ENCODE peak calls at places on chromosomes 6 and 20, in seven cellular contexts. F is neural progenitor cell, W is SK-N-SH, J is GM23338, M is PC-3, Q is HCT116, P is hepatocyte. S is an unnamed sample. For H3K4me1, the result is how much of the 10 kb centered on the place peaks cover.

GRCh38 chr6:87628881-87629280 is 38.9 kb downstream of the ORC3 start:
- DNase-seq in W (no peak), Q (no peak), P (no peak), M (no peak), J (no peak), F (no peak), S (peak)

GRCh38 chr6:77458421-77458820 is 4.9 kb downstream of the HTR1B start:
- DNase-seq in P (no peak), Q (no peak), F (no peak), J (no peak), M (no peak), W (no peak), S (no peak)

GRCh38 chr6:23445157-23445710 is 680.8 kb upstream of the NRSN1 start:
- DNase-seq in F (no peak), Q (no peak), P (no peak), J (no peak), M (no peak), W (no peak), S (no peak)

GRCh38 chr6:79403525-79403924 is 133.7 kb downstream of the LCA5 start:
- DNase-seq in Q (no peak), M (no peak), W (no peak), J (no peak), F (no peak), P (no peak), S (no peak)

GRCh38 chr20:14488756-14489479 is 151.5 kb upstream of the FLRT3 start:
- DNase-seq in F (no peak), W (no peak), Q (no peak), M (peak), J (no peak), P (no peak), S (no peak)

GRCh38 chr6:150684715-150685459 is 85.2 kb downstream of the PLEKHG1 start:
- DNase-seq in P (no peak), F (no peak), M (no peak), J (no peak), Q (no peak), W (no peak), S (no peak)

GRCh38 chr6:142857609-142858195 is 87.3 kb downstream of the HIVEP2 start:
- DNase-seq in M (no peak), F (no peak), J (no peak), W (no peak), Q (no peak), P (no peak), S (no peak)

GRCh38 chr6:97668716-97669115 is 385.7 kb upstream of the MMS22L start:
- DNase-seq in F (peak), W (no peak), J (peak), M (no peak), Q (no peak), P (no peak), S (no peak)

GRCh38 chr6:17458971-17459370 is 65.6 kb downstream of the CAP2 start:
- DNase-seq in J (no peak), P (no peak), W (no peak), M (no peak), F (no peak), Q (no peak), S (no peak)

GRCh38 chr6:24768361-24768760 is 6.4 kb upstream of the GMNN start:
- DNase-seq in W (no peak), Q (no peak), F (no peak), J (no peak), M (no peak), P (no peak), S (peak)

GRCh38 chr6:135002974-135003703 is 51.5 kb downstream of the HBS1L start:
- DNase-seq in P (no peak), M (no peak), W (no peak), F (no peak), J (no peak), Q (no peak), S (no peak)

GRCh38 chr6:155583997-155584396 is 128.4 kb upstream of the NOX3 start:
- DNase-seq in M (no peak), Q (no peak), P (no peak), W (no peak), J (no peak), F (no peak), S (no peak)

GRCh38 chr6:150076196-150076893 is 7.4 kb upstream of the ULBP3 start:
- DNase-seq in M (peak), W (no peak), P (no peak), J (peak), F (peak), Q (no peak), S (peak)

GRCh38 chr6:74467533-74468215 is 738.2 kb downstream of the COL12A1 start:
- DNase-seq in M (no peak), Q (no peak), F (no peak), J (no peak), W (no peak), P (no peak), S (no peak)

GRCh38 chr6:25404693-25405169 is 125.6 kb downstream of the CARMIL1 start:
- DNase-seq in P (no peak), J (no peak), F (no peak), Q (no peak), M (no peak), W (no peak), S (peak)

GRCh38 chr20:35269055-35269781 is 8.7 kb downstream of the MMP24OS start:
- DNase-seq in P (peak), J (peak), W (peak), F (peak), M (peak), Q (no peak), S (peak)

GRCh38 chr6:30091577-30092381 is 16.2 kb upstream of the RNF39 start:
- DNase-seq in P (peak), F (no peak), Q (peak), W (no peak), M (peak), J (no peak), S (peak)

GRCh38 chr6:106802141-106802540 is 172.4 kb downstream of the CD24 start:
- DNase-seq in W (peak), P (no peak), M (no peak), Q (no peak), F (no peak), J (no peak), S (no peak)

GRCh38 chr6:125257351-125257750 is 44.4 kb downstream of the HDDC2 start:
- DNase-seq in Q (no peak), P (no peak), J (no peak), F (no peak), M (no peak), W (no peak), S (no peak)

GRCh38 chr20:10171864-10172751 is 46.5 kb upstream of the SNAP25 start:
- DNase-seq in F (peak), Q (no peak), W (peak), M (peak), J (peak), P (peak), S (peak)

GRCh38 chr6:149393002-149393679 is 6.9 kb upstream of the SUMO4 start:
- DNase-seq in J (no peak), M (no peak), P (no peak), Q (no peak), F (no peak), W (no peak), S (peak)

GRCh38 chr6:167405778-167406532 is 81.1 kb downstream of the TTLL2 start:
- DNase-seq in W (no peak), F (no peak), J (no peak), Q (no peak), P (no peak), M (no peak), S (no peak)

GRCh38 chr6:7424967-7425807 is 35.6 kb downstream of the RIOK1 start:
- DNase-seq in F (no peak), P (peak), Q (peak), W (peak), M (peak), J (peak), S (peak)

GRCh38 chr20:5715068-5715841 is 34.9 kb upstream of the SHLD1 start:
- DNase-seq in F (no peak), Q (no peak), W (no peak), J (no peak), P (no peak), M (peak), S (no peak)

DNA sequence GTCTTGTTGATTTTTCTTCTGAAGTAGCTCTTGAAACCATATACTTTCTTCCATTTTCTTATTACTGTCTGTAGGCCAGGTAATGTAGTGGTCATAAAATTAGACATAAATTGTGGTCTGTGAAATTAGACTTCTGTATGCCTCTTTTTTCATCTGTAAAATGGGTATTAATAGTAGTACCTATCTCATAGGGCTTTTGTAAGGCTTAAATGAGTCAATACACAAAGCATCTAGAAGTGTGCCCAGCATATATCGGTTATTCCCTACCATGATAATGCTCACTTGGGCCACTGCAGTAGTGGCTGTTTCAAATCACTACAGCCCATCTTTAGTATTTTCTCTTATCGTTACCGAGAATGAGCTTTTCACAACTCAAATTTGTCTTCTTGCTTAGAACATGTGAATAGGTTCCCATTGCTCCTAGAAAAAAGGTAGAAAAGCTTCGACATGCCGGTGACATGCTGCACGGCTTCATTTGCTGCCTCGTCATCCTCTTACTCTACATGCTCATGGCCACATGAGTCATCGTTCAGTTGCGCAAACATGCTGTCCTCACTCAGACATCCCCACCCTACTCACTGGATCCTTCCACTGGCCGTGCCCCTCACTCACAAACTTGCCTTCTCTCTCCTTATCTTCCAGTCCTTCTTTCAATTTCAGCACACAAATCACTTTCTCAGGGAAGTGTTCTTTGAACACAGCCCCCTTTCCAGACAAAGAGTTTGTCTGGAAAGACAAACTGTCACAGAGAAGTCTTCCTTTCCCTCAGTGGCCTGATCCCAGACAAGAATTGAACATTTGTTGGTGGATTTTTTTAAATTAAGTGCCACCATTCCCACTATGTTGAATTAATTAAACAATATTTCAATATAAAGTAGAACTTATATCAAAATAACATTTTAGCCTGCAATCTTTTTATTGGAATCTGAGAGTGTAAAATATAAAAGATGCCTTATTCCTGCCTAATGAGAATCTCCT is 32.2 kb upstream of the ERVFRD-1 start:
- DNase-seq in F (no peak), M (peak), J (no peak), P (peak), Q (peak), W (no peak), S (peak)
- TF ChIP-seq EZH2phosphoT487 in F (no peak), M (no peak), J (no peak), P (no peak), Q (no peak), W (no peak), S (no peak)

GRCh38 chr20:62890444-62890843 is 28.8 kb upstream of the TCFL5 start:
- DNase-seq in P (no peak), W (no peak), J (no peak), Q (no peak), F (no peak), M (no peak), S (no peak)

GRCh38 chr20:62888910-62889309 is 27.3 kb upstream of the TCFL5 start:
- DNase-seq in M (no peak), J (no peak), Q (no peak), P (no peak), W (no peak), F (no peak), S (no peak)

GRCh38 chr20:62889871-62890270 is 28.2 kb upstream of the TCFL5 start:
- DNase-seq in F (no peak), P (no peak), Q (no peak), M (no peak), W (no peak), J (no peak), S (no peak)

GRCh38 chr20:62888406-62888805 is 26.8 kb upstream of the TCFL5 start:
- DNase-seq in Q (no peak), J (no peak), P (no peak), F (no peak), W (no peak), M (no peak), S (no peak)

DNA sequence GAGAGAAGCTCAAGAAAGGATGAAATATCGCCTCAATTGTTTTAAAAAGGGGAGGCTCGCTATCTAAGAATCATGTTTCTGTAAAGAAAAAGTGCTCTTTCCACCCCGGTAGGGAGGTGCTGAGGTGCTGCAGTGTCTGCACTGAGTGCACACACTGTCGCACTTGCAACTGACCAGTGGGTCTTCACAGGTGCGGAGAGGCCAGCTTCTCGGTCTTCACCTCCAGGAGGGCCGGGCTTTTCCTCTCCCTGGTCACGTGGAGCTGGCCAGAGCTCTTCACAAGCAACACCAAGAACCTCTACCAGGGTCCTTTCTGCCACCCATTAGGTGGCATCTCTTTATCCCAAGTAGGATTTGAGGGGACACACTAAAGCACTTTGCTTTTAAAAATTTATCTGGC is 27.8 kb upstream of the TCFL5 start:
- DNase-seq in W (no peak), Q (no peak), J (no peak), M (no peak), P (no peak), F (no peak), S (no peak)
- H3K4me1 ChIP-seq in W (under half), Q (under half), J (under half), M (under half), P (under half), F (under half), S (under half)

DNA sequence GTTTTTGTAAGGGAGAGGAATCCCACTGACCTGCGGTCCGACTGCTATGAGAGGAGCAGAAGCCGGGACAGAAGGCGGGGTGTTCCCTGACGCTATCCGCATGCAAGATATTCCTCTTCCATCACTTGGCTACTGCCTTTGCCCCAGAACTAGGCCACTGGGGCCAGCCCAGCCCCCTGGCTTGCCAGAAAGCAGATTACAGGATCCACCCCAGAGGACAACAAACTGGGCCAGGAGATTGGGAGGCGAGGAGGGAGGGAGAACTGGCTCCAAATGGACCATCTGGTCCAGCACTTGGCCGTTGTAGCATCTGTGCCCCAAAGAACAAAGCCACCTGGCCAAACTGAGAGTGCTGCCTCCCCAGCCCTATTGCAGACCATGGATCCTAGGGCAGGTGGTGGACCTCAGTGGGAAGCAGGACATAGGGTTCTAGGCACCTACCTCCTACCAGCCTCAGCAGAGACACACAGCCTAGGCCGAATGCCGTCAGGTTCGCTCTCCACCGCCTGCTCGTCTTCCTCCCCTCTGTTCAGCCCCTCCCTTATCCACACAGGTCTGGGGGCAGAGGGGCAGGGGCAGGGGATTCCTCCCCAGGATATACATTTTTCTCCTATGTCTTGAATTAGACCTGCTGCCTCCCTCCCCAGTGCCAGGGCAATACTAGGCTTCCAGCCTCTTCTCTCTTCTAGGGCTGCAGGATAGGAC is 4.0 kb downstream of the MDGA1 start:
- DNase-seq in F (no peak), M (no peak), Q (no peak), P (no peak), J (no peak), W (no peak), S (no peak)
- TF ChIP-seq EZH2phosphoT487 in F (no peak), M (no peak), Q (no peak), P (no peak), J (no peak), W (no peak), S (no peak)

GRCh38 chr20:51807864-51808263 is 5.5 kb upstream of the SALL4 start:
- DNase-seq in M (no peak), P (no peak), W (no peak), Q (no peak), F (no peak), J (no peak), S (no peak)
- H3K4me1 ChIP-seq in M (under half), P (under half), W (under half), Q (under half), F (under half), J (under half), S (under half)

GRCh38 chr6:132764370-132764769 is 6.7 kb upstream of the VNN2 start:
- DNase-seq in J (peak), M (peak), Q (no peak), P (peak), W (no peak), F (peak), S (peak)

GRCh38 chr6:132758689-132759088 is 985 bp upstream of the VNN2 start:
- DNase-seq in Q (no peak), J (no peak), W (no peak), F (no peak), M (no peak), P (no peak), S (no peak)

GRCh38 chr6:132760256-132760655 is 2.6 kb upstream of the VNN2 start:
- DNase-seq in Q (no peak), J (no peak), W (no peak), F (no peak), P (no peak), M (no peak), S (no peak)

GRCh38 chr6:132765560-132765959 is 7.9 kb upstream of the VNN2 start:
- DNase-seq in P (no peak), F (no peak), J (no peak), Q (no peak), M (no peak), W (no peak), S (no peak)

GRCh38 chr6:132763269-132763668 is 5.6 kb upstream of the VNN2 start:
- DNase-seq in F (no peak), M (no peak), Q (no peak), W (no peak), J (peak), P (no peak), S (peak)
- TF ChIP-seq EZH2phosphoT487 in F (no peak), M (no peak), Q (no peak), W (no peak), J (no peak), P (no peak), S (no peak)

DNA sequence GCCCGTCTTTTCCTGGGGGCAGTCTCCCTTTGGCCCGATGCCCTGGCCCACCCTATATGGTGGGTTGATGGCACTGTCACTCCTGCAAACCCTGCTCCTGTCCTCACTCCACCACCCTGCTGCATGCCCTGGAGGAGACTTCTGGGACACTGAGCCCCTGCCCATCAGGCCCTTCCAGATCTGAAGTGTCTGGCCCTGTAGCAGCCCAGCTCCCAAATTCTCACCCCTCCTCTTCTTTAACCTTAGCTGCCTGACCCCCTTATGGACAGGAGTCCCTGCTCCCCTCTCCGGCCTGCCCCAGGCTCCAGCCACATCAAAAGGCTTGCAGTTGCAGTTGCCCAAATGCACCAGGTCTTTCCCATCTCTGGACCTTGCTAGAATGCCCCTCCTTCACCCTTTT is 20.8 kb upstream of the SLC32A1 start:
- DNase-seq in J (no peak), Q (no peak), W (no peak), M (no peak), F (no peak), P (no peak), S (no peak)
- H3K4me1 ChIP-seq in J (under half), Q (under half), W (under half), M (under half), F (under half), P (under half), S (under half)

GRCh38 chr6:169115632-169116031 is 138.0 kb downstream of the THBS2 start:
- DNase-seq in M (no peak), J (no peak), P (no peak), W (no peak), Q (no peak), F (no peak), S (no peak)
- TF ChIP-seq EZH2phosphoT487 in M (no peak), J (no peak), P (no peak), W (no peak), Q (no peak), F (no peak), S (no peak)

DNA sequence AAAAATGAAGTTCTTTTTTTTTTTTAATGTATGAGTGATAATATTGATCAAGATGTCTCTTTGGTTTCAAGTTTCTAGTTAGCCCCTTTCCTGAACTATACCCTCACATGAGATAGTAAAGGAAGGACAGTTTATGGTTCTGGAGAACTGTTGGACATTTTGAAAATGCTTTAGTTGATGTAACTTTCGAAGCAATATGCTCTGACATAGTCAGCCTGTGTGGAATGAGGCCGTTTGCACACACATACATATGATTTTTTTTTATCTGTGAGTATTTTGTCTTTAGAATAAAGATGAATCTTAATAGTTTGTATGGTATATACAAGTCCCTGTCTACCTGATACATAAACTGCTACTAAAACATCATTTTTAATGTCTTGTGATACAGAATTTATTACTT is 177.0 kb downstream of the ARID1B start:
- DNase-seq in P (no peak), Q (no peak), F (no peak), J (no peak), W (no peak), M (no peak), S (peak)
- H3K4me1 ChIP-seq in P (under half), Q (under half), F (under half), J (under half), W (under half), M (half or more), S (under half)